ENCODE peak calls at places on chromosomes 3 and 15, in ten cellular contexts. One of them, this sample, is unnamed.

GRCh38 chr3:117404756-117405155 is 695.2 kb downstream of the TUSC7 start:
- DNase-seq in breast epithelium: no peak
- DNase-seq in spleen: no peak
- DNase-seq in HCT116: no peak
- DNase-seq in sigmoid colon: no peak
- DNase-seq in SK-N-SH: no peak
- DNase-seq in upper lobe of left lung: no peak
- DNase-seq in transverse colon: no peak
- DNase-seq in Panc1: no peak
- DNase-seq in GM12878: no peak
- DNase-seq in this sample: no peak

GRCh38 chr3:147934316-147935188 is 525.4 kb downstream of the ZIC1 start:
- DNase-seq in breast epithelium: no peak
- DNase-seq in spleen: no peak
- DNase-seq in HCT116: no peak
- DNase-seq in sigmoid colon: no peak
- DNase-seq in SK-N-SH: no peak
- DNase-seq in upper lobe of left lung: no peak
- DNase-seq in transverse colon: no peak
- DNase-seq in Panc1: no peak
- DNase-seq in GM12878: no peak
- DNase-seq in this sample: no peak

GRCh38 chr3:148309390-148310035 is 388.2 kb upstream of the AGTR1 start:
- DNase-seq in breast epithelium: no peak
- DNase-seq in spleen: no peak
- DNase-seq in HCT116: peak
- DNase-seq in sigmoid colon: no peak
- DNase-seq in SK-N-SH: peak
- DNase-seq in upper lobe of left lung: no peak
- DNase-seq in transverse colon: peak
- DNase-seq in Panc1: peak
- DNase-seq in GM12878: no peak
- DNase-seq in this sample: no peak

GRCh38 chr3:171516765-171517164 is 56.6 kb upstream of the TNIK start:
- DNase-seq in breast epithelium: no peak
- DNase-seq in spleen: no peak
- DNase-seq in HCT116: no peak
- DNase-seq in sigmoid colon: no peak
- DNase-seq in SK-N-SH: no peak
- DNase-seq in upper lobe of left lung: no peak
- DNase-seq in transverse colon: no peak
- DNase-seq in Panc1: no peak
- DNase-seq in GM12878: no peak
- DNase-seq in this sample: no peak

GRCh38 chr15:42880121-42880520 is 40.5 kb downstream of the TTBK2 start:
- DNase-seq in breast epithelium: no peak
- DNase-seq in spleen: no peak
- DNase-seq in HCT116: no peak
- DNase-seq in sigmoid colon: no peak
- DNase-seq in SK-N-SH: no peak
- DNase-seq in upper lobe of left lung: no peak
- DNase-seq in transverse colon: no peak
- DNase-seq in Panc1: no peak
- DNase-seq in GM12878: no peak
- DNase-seq in this sample: no peak

GRCh38 chr3:99545941-99546580 is 92.3 kb upstream of the COL8A1 start:
- DNase-seq in breast epithelium: no peak
- DNase-seq in spleen: no peak
- DNase-seq in HCT116: no peak
- DNase-seq in sigmoid colon: no peak
- DNase-seq in SK-N-SH: no peak
- DNase-seq in upper lobe of left lung: no peak
- DNase-seq in transverse colon: no peak
- DNase-seq in Panc1: no peak
- DNase-seq in GM12878: no peak
- DNase-seq in this sample: no peak

GRCh38 chr3:70871909-70872656 is 559.6 kb upstream of the MDFIC2 start:
- DNase-seq in breast epithelium: no peak
- DNase-seq in spleen: no peak
- DNase-seq in HCT116: no peak
- DNase-seq in sigmoid colon: no peak
- DNase-seq in SK-N-SH: no peak
- DNase-seq in upper lobe of left lung: no peak
- DNase-seq in transverse colon: no peak
- DNase-seq in Panc1: no peak
- DNase-seq in GM12878: no peak
- DNase-seq in this sample: no peak

GRCh38 chr15:74752486-74753395 is 4.1 kb downstream of the CYP1A2 start:
- DNase-seq in breast epithelium: no peak
- DNase-seq in spleen: no peak
- DNase-seq in HCT116: no peak
- DNase-seq in sigmoid colon: no peak
- DNase-seq in SK-N-SH: no peak
- DNase-seq in upper lobe of left lung: no peak
- DNase-seq in transverse colon: no peak
- DNase-seq in Panc1: no peak
- DNase-seq in GM12878: no peak
- DNase-seq in this sample: no peak

GRCh38 chr3:14392231-14392630 is 10.2 kb upstream of the SLC6A6 start:
- DNase-seq in breast epithelium: no peak
- DNase-seq in spleen: no peak
- DNase-seq in HCT116: no peak
- DNase-seq in sigmoid colon: no peak
- DNase-seq in SK-N-SH: no peak
- DNase-seq in upper lobe of left lung: no peak
- DNase-seq in transverse colon: no peak
- DNase-seq in Panc1: no peak
- DNase-seq in GM12878: no peak
- DNase-seq in this sample: no peak

GRCh38 chr3:14393440-14394111 is 8.8 kb upstream of the SLC6A6 start:
- DNase-seq in breast epithelium: no peak
- DNase-seq in spleen: no peak
- DNase-seq in HCT116: no peak
- DNase-seq in sigmoid colon: no peak
- DNase-seq in SK-N-SH: no peak
- DNase-seq in upper lobe of left lung: no peak
- DNase-seq in transverse colon: no peak
- DNase-seq in Panc1: no peak
- DNase-seq in GM12878: no peak
- DNase-seq in this sample: no peak

GRCh38 chr3:14389133-14390115 is 13.0 kb upstream of the SLC6A6 start:
- DNase-seq in breast epithelium: no peak
- DNase-seq in spleen: no peak
- DNase-seq in HCT116: no peak
- DNase-seq in sigmoid colon: no peak
- DNase-seq in SK-N-SH: no peak
- DNase-seq in upper lobe of left lung: no peak
- DNase-seq in transverse colon: no peak
- DNase-seq in Panc1: no peak
- DNase-seq in GM12878: no peak
- DNase-seq in this sample: no peak

GRCh38 chr3:14392803-14393319 is 9.5 kb upstream of the SLC6A6 start:
- DNase-seq in breast epithelium: no peak
- DNase-seq in spleen: no peak
- DNase-seq in HCT116: no peak
- DNase-seq in sigmoid colon: no peak
- DNase-seq in SK-N-SH: no peak
- DNase-seq in upper lobe of left lung: no peak
- DNase-seq in transverse colon: no peak
- DNase-seq in Panc1: no peak
- DNase-seq in GM12878: no peak
- DNase-seq in this sample: no peak

DNA sequence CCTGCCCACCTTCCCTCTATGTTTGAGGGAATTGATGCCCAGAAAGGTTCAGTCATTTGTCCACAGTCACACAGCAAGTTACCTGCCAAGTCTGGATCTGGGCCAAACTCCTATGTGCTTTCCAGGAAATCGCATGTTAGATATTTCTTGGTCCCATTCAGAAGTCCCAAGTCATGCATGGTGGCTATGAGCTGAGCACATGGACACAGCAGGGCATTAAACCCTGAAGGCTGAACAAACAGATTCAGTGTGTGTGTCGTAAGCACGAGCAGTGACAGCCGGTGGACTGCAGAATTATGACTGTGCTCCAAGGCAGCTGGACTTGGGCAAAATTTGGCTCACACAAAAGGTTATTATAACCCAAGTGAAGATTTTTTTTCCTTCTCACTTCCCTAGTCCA is 11.4 kb upstream of the SLC6A6 start:
- DNase-seq in breast epithelium: no peak
- DNase-seq in spleen: no peak
- DNase-seq in HCT116: no peak
- DNase-seq in sigmoid colon: peak
- DNase-seq in SK-N-SH: no peak
- DNase-seq in upper lobe of left lung: peak
- DNase-seq in transverse colon: no peak
- DNase-seq in Panc1: no peak
- DNase-seq in GM12878: no peak
- DNase-seq in this sample: no peak
- TF ChIP-seq POLR2AphosphoS5 in breast epithelium: peak
- TF ChIP-seq POLR2AphosphoS5 in spleen: no peak
- TF ChIP-seq POLR2AphosphoS5 in HCT116: no peak
- TF ChIP-seq POLR2AphosphoS5 in sigmoid colon: peak
- TF ChIP-seq POLR2AphosphoS5 in SK-N-SH: no peak
- TF ChIP-seq POLR2AphosphoS5 in upper lobe of left lung: peak
- TF ChIP-seq POLR2AphosphoS5 in transverse colon: peak
- TF ChIP-seq POLR2AphosphoS5 in Panc1: no peak
- TF ChIP-seq POLR2AphosphoS5 in GM12878: no peak
- TF ChIP-seq POLR2AphosphoS5 in this sample: peak

DNA sequence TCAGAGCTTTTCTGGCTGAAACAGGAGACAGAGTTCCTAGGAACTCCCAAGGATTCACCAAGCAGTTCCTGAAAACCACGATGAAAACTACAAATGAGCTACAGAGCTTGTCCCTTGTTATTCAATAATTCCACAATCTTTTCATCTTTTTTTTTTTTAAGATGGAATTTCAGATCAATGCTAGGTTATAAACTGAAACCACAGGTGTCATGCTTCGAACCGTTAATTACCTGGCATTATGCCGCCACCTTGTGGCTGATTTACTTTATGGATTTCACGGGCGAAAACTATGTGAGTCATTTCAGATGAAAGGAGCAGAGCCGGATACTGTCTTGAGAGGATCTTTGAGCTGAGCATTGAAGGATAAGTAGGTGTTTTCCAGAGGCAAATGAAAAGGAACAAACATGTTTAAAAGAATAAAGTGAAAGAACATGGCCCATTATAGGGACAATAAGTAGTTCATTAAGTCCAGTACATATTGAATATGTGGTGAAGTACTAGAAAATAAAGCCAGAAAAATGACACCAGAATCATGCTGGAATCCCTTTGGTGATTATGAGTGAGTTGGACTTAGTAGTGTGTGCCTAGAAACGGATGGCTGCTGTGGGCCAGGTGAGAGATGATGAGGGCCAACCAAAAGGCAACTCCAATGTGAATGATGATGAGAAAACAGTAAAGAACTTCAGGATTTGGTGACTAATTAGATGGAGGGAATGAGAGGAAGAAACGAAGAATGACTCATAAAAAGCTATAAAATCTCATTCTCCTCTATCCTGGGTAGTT is 3.5 kb downstream of the CRYGS start:
- DNase-seq in breast epithelium: peak
- DNase-seq in spleen: no peak
- DNase-seq in HCT116: peak
- DNase-seq in sigmoid colon: peak
- DNase-seq in SK-N-SH: peak
- DNase-seq in upper lobe of left lung: peak
- DNase-seq in transverse colon: peak
- DNase-seq in Panc1: peak
- DNase-seq in GM12878: peak
- DNase-seq in this sample: peak
- H3K4me3 ChIP-seq in breast epithelium: no peak
- H3K4me3 ChIP-seq in spleen: peak
- H3K4me3 ChIP-seq in HCT116: no peak
- H3K4me3 ChIP-seq in sigmoid colon: peak
- H3K4me3 ChIP-seq in SK-N-SH: peak
- H3K4me3 ChIP-seq in upper lobe of left lung: no peak
- H3K4me3 ChIP-seq in transverse colon: no peak
- H3K4me3 ChIP-seq in Panc1: no peak
- H3K4me3 ChIP-seq in GM12878: no peak
- H3K4me3 ChIP-seq in this sample: peak

DNA sequence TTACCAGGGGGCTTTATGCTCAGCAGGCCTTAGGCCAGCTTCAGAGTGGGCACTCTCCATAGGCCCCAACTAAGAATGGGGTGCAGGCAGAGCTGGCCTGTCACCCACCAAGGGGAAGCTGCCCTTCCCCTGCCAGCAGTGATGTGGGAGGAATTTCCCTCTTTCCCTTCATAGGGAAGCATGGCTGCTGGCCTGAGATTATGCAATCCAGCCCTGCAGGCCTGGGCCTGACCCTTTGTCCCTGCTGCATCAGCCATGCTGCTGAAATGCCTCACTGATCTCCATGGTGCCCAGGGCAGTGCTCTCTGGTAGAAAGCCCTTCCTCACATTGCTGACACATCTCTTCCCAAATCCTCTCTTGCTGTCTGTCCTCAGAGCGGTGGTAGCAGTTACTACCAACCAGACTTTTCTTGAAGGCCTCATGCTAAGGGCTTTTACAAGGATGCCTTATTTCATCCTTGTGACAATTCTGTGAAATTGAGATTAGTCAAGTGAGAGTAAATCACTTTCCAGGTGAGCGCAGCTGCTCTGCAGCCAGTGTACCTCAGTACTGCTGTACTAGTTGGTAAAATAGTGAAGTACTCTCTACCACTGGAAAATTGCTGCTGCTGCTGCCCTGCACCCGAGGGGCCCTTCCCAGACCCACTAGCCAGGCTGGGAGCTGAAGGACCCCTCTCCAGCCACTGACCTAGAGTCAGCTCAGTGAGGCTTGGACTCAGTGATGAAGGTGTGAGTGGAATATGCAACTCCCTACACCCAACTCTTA is 33.8 kb downstream of the MRAS start:
- DNase-seq in breast epithelium: peak
- DNase-seq in spleen: no peak
- DNase-seq in HCT116: no peak
- DNase-seq in sigmoid colon: peak
- DNase-seq in SK-N-SH: no peak
- DNase-seq in upper lobe of left lung: peak
- DNase-seq in transverse colon: peak
- DNase-seq in Panc1: no peak
- DNase-seq in GM12878: no peak
- DNase-seq in this sample: no peak
- TF ChIP-seq POLR2AphosphoS5 in breast epithelium: peak
- TF ChIP-seq POLR2AphosphoS5 in spleen: peak
- TF ChIP-seq POLR2AphosphoS5 in HCT116: no peak
- TF ChIP-seq POLR2AphosphoS5 in sigmoid colon: peak
- TF ChIP-seq POLR2AphosphoS5 in SK-N-SH: no peak
- TF ChIP-seq POLR2AphosphoS5 in upper lobe of left lung: peak
- TF ChIP-seq POLR2AphosphoS5 in transverse colon: no peak
- TF ChIP-seq POLR2AphosphoS5 in Panc1: no peak
- TF ChIP-seq POLR2AphosphoS5 in GM12878: no peak
- TF ChIP-seq POLR2AphosphoS5 in this sample: peak

DNA sequence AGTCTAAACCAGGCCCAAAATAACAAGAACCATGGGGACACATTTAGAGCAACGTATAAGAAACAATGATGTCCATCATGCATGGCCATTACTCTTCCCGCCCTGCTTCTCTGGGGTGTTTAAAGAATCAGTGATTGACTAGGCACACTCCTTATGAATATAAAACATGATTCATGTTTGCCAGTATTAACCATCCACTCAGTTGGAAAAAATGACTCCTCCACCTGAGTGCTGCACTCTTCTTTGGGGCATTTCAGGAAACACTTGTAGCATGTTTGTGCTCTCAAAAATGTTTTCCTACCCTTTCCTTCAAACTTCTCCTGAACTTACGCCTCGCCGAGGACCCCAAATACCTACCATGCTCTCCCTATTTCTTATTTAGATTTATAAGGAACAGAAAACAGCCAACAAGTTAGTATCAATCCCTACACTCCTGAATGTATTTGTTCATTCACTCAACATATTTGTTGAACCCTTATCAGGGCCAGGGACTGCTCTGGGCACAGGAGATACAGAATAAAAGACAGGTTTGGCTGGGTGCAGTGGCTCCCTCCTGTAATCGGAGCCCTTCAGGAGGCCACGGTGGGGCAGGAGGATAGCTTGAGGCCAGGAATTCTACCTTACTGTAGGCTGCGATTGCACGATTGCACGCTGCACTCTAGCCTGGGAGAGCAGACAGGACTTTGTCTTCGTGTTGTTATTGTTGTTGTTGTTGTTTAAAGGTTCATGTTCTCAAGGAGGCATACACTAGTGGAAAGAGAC is 137.0 kb downstream of the TMCO5A start:
- DNase-seq in breast epithelium: no peak
- DNase-seq in spleen: no peak
- DNase-seq in HCT116: no peak
- DNase-seq in sigmoid colon: no peak
- DNase-seq in SK-N-SH: no peak
- DNase-seq in upper lobe of left lung: peak
- DNase-seq in transverse colon: no peak
- DNase-seq in Panc1: no peak
- DNase-seq in GM12878: no peak
- DNase-seq in this sample: no peak
- H3K4me3 ChIP-seq in breast epithelium: no peak
- H3K4me3 ChIP-seq in spleen: peak
- H3K4me3 ChIP-seq in HCT116: no peak
- H3K4me3 ChIP-seq in sigmoid colon: no peak
- H3K4me3 ChIP-seq in SK-N-SH: no peak
- H3K4me3 ChIP-seq in upper lobe of left lung: no peak
- H3K4me3 ChIP-seq in transverse colon: no peak
- H3K4me3 ChIP-seq in Panc1: no peak
- H3K4me3 ChIP-seq in GM12878: no peak
- H3K4me3 ChIP-seq in this sample: no peak

This sample was measured in esophagus muscularis mucosa.